ENCODE peak calls at places on chromosome 9, in four cellular contexts. Q is gastrocnemius medialis; O is CD8-positive, alpha-beta T cell; C is colonic mucosa. A is an unnamed sample.

GRCh38 chr9:114291886-114292590 is 30.9 kb upstream of the ORM1 start:
- DNase-seq in Q (peak; percentile 4), O (no peak), C (no peak), A (no peak)

GRCh38 chr9:114588150-114588663 is 638 bp downstream of the ATP6V1G1 start:
- DNase-seq in Q (peak; percentile 46), O (no peak), C (peak; percentile 30), A (no peak)

GRCh38 chr9:114092336-114092735 is 6.8 kb downstream of the KIF12 start:
- DNase-seq in Q (no peak), O (no peak), C (no peak), A (no peak)

GRCh38 chr9:98092633-98092971 is 26.4 kb downstream of the TRIM14 start:
- DNase-seq in Q (no peak), O (no peak), C (no peak), A (no peak)

GRCh38 chr9:89805726-89806125 is 200.9 kb downstream of the GADD45G start:
- DNase-seq in Q (no peak), O (no peak), C (no peak), A (no peak)

GRCh38 chr9:34651876-34652602 is at the start of gene IL11RA:
- DNase-seq in Q (peak; percentile 97), O (no peak), C (peak; percentile 93), A (peak; percentile 92)

GRCh38 chr9:3262831-3263544 is 262.8 kb downstream of the RFX3 start:
- DNase-seq in Q (no peak), O (no peak), C (no peak), A (no peak)

GRCh38 chr9:95504053-95504963 is 12.5 kb downstream of the PTCH1 start:
- DNase-seq in Q (peak; percentile 21), O (no peak), C (peak; percentile 49), A (no peak)

GRCh38 chr9:113446323-113446740 is 17.2 kb upstream of the RGS3 start:
- DNase-seq in Q (no peak), O (no peak), C (no peak), A (no peak)

GRCh38 chr9:19816769-19817168 is 27.9 kb upstream of the SLC24A2 start:
- DNase-seq in Q (no peak), O (no peak), C (no peak), A (no peak)

GRCh38 chr9:109272745-109273144 is 48.1 kb downstream of the EPB41L4B start:
- DNase-seq in Q (no peak), O (no peak), C (no peak), A (no peak)

GRCh38 chr9:94808926-94809700 is 82.6 kb downstream of the AOPEP start:
- DNase-seq in Q (no peak), O (no peak), C (no peak), A (no peak)

GRCh38 chr9:33787839-33788238 is 7.5 kb upstream of the PRSS3 start:
- DNase-seq in Q (peak; percentile 76), O (no peak), C (no peak), A (no peak)

GRCh38 chr9:103789686-103790085 is 304.4 kb upstream of the SMC2 start:
- DNase-seq in Q (no peak), O (no peak), C (no peak), A (no peak)

GRCh38 chr9:6000955-6001354 is 14.5 kb downstream of the RANBP6 start:
- DNase-seq in Q (no peak), O (no peak), C (no peak), A (no peak)
- H3K4me1 ChIP-seq in Q (peaks cover 67% of the 10 kb centered on the region), O (peaks cover 57% of the 10 kb centered on the region), C (no peaks in the 10 kb centered on the region), A (peaks cover 29% of the 10 kb centered on the region)

DNA sequence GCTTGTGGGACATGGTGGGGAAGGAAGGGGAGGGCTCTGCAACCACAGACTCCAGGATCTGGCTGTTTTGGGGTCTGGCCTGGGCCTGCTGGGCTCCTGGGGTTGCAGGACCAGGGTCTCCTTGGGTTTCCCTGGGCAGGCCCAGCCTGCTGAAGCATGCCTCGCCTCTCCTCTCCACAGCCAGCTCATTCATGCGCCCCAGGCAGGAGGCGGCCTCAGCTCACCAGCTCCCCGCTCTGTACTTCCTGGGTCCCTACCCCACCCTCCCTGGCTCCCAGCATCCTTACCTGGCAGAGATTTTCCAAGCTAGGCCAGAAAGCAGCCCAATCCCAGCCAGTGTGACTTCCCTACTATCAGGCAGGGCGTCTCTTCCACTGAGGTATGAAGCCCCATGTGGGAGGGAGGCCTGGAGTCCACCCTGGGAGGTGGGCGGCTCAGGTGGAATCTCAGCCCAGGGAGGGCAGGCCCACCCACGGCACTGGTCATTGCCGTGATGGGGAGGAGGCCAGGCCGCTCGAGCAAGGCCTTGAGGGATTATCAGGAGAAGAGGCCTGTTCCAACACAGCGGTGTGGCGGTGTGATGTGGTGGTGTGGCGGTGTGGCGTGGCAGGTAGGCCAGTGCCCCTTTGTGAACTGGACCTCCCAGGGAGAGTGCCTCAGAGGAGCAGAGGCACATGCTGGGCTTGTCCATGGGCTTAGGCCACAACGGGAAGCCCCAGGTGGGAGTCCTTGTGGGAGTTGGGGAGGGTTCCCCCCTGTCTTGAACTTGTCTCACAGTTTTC is 103.4 kb downstream of the DAB2IP start:
- DNase-seq in Q (no peak), O (no peak), C (no peak), A (no peak)
- H3K4me1 ChIP-seq in Q (peaks cover 74% of the 10 kb centered on the region), O (no peaks in the 10 kb centered on the region), C (no peaks in the 10 kb centered on the region), A (peaks cover 55% of the 10 kb centered on the region)

DNA sequence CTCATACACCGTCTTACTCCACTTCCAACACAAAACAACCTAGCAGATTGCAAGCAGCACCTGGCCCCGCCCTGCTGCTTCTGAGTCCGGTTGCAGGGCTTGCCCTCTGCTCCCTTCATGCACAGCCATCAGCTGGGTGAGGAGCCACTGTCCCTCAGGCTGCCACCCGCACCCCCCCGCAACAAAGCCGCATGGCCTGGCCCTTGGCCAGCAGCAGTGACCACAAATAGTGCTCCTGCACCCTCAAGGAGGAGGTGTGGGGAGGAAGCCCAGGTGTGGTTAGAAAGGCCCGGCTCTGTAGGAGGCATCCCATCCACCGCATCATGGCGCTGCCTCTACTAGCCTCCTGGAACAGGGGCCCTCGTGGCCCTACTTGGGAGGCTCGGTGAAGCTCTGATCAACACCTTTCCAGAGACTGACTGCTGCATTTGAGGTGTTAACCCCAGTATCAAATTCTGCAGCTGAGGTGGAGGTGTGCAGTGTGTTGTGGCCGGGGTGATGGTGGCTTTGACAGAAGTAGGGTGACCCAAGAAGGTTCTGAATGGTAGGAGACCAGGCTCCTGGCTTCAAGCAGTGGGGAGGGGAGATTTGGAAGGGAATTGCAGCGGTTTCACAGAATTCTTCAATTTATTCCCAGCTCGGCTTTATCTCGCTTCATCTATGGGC is 52.7 kb downstream of the WNK2 start:
- DNase-seq in Q (no peak), O (no peak), C (no peak), A (no peak)
- H3K4me1 ChIP-seq in Q (peaks cover 13% of the 10 kb centered on the region), O (peaks cover 5% of the 10 kb centered on the region), C (peaks cover 3% of the 10 kb centered on the region), A (no peaks in the 10 kb centered on the region)

DNA sequence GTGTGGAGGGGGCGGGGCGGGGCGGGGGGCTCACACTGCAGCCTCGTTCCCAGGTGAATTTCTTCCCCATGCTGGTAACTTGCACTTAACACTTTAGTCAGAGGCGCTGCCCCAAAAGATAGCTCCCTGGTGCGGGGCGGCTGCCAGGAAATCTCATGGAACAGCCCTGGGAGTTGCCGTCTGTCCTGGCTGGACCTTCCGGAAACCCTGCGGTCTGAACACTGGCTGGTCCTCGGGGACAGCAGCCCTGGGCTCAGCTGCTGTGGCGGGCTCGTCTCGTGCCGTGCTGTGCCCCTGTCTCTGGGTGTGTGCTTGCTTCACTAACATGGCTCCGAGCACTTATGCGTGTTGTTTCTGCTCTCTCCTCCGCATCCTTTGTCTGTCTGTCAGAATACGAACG is 25.8 kb downstream of the PTGES2 start:
- DNase-seq in Q (peak; percentile 87), O (no peak), C (no peak), A (no peak)
- H3K4me1 ChIP-seq in Q (peaks cover 79% of the 10 kb centered on the region), O (peaks cover 72% of the 10 kb centered on the region), C (peaks cover 23% of the 10 kb centered on the region), A (peaks cover 72% of the 10 kb centered on the region)

A was measured in upper lobe of left lung.